ENCODE peak calls at places on chromosomes 4 and X, in nine cellular contexts. One of them, this sample, is unnamed.

GRCh38 chr4:10074767-10075105 is 41.9 kb downstream of the WDR1 start:
- DNase-seq in lower lobe of right lung: no peak
- DNase-seq in esophagus squamous epithelium: no peak
- DNase-seq in GM23338: peak
- DNase-seq in testis: no peak
- DNase-seq in psoas muscle: no peak
- DNase-seq in lower leg skin: peak
- DNase-seq in pancreas: no peak
- DNase-seq in astrocyte of the spinal cord: peak
- DNase-seq in this sample: peak

GRCh38 chr4:7111441-7111840 is 43.6 kb upstream of the GRPEL1 start:
- DNase-seq in lower lobe of right lung: peak
- DNase-seq in esophagus squamous epithelium: no peak
- DNase-seq in GM23338: no peak
- DNase-seq in testis: no peak
- DNase-seq in psoas muscle: no peak
- DNase-seq in lower leg skin: no peak
- DNase-seq in pancreas: no peak
- DNase-seq in astrocyte of the spinal cord: no peak
- DNase-seq in this sample: no peak

GRCh38 chr4:46123872-46124755 is at the start of gene GABRG1:
- DNase-seq in lower lobe of right lung: peak
- DNase-seq in esophagus squamous epithelium: no peak
- DNase-seq in GM23338: peak
- DNase-seq in testis: no peak
- DNase-seq in psoas muscle: no peak
- DNase-seq in lower leg skin: peak
- DNase-seq in pancreas: no peak
- DNase-seq in astrocyte of the spinal cord: no peak
- DNase-seq in this sample: no peak

GRCh38 chr4:766152-766515 is 59.8 kb downstream of the CPLX1 start:
- DNase-seq in lower lobe of right lung: peak
- DNase-seq in esophagus squamous epithelium: no peak
- DNase-seq in GM23338: no peak
- DNase-seq in testis: no peak
- DNase-seq in psoas muscle: peak
- DNase-seq in lower leg skin: no peak
- DNase-seq in pancreas: peak
- DNase-seq in astrocyte of the spinal cord: peak
- DNase-seq in this sample: no peak

GRCh38 chrX:18983711-18984380 is at the start of gene PHKA2:
- DNase-seq in lower lobe of right lung: peak
- DNase-seq in esophagus squamous epithelium: no peak
- DNase-seq in GM23338: peak
- DNase-seq in testis: peak
- DNase-seq in psoas muscle: peak
- DNase-seq in lower leg skin: peak
- DNase-seq in pancreas: peak
- DNase-seq in astrocyte of the spinal cord: no peak
- DNase-seq in this sample: no peak

GRCh38 chr4:183098080-183098722 is 856 bp upstream of the WWC2 start:
- DNase-seq in lower lobe of right lung: peak
- DNase-seq in esophagus squamous epithelium: no peak
- DNase-seq in GM23338: peak
- DNase-seq in testis: peak
- DNase-seq in psoas muscle: peak
- DNase-seq in lower leg skin: peak
- DNase-seq in pancreas: peak
- DNase-seq in astrocyte of the spinal cord: peak
- DNase-seq in this sample: no peak

GRCh38 chr4:48331577-48332340 is 9.6 kb upstream of the SLAIN2 start:
- DNase-seq in lower lobe of right lung: no peak
- DNase-seq in esophagus squamous epithelium: no peak
- DNase-seq in GM23338: no peak
- DNase-seq in testis: no peak
- DNase-seq in psoas muscle: no peak
- DNase-seq in lower leg skin: no peak
- DNase-seq in pancreas: no peak
- DNase-seq in astrocyte of the spinal cord: peak
- DNase-seq in this sample: no peak

GRCh38 chrX:129701624-129702069 is 37.1 kb upstream of the XPNPEP2 start:
- DNase-seq in lower lobe of right lung: no peak
- DNase-seq in esophagus squamous epithelium: no peak
- DNase-seq in GM23338: no peak
- DNase-seq in testis: peak
- DNase-seq in psoas muscle: peak
- DNase-seq in lower leg skin: peak
- DNase-seq in pancreas: no peak
- DNase-seq in astrocyte of the spinal cord: peak
- DNase-seq in this sample: peak

GRCh38 chr4:13872145-13872544 is 244.6 kb upstream of the BOD1L1 start:
- DNase-seq in lower lobe of right lung: no peak
- DNase-seq in esophagus squamous epithelium: no peak
- DNase-seq in GM23338: no peak
- DNase-seq in testis: no peak
- DNase-seq in psoas muscle: no peak
- DNase-seq in lower leg skin: no peak
- DNase-seq in pancreas: no peak
- DNase-seq in astrocyte of the spinal cord: no peak
- DNase-seq in this sample: no peak

GRCh38 chrX:130085551-130085986 is 24.7 kb downstream of the ELF4 start:
- DNase-seq in lower lobe of right lung: no peak
- DNase-seq in esophagus squamous epithelium: no peak
- DNase-seq in GM23338: no peak
- DNase-seq in testis: no peak
- DNase-seq in psoas muscle: no peak
- DNase-seq in lower leg skin: no peak
- DNase-seq in pancreas: no peak
- DNase-seq in astrocyte of the spinal cord: no peak
- DNase-seq in this sample: no peak

GRCh38 chr4:125703443-125703842 is 388.7 kb downstream of the FAT4 start:
- DNase-seq in lower lobe of right lung: no peak
- DNase-seq in esophagus squamous epithelium: no peak
- DNase-seq in GM23338: no peak
- DNase-seq in testis: no peak
- DNase-seq in psoas muscle: no peak
- DNase-seq in lower leg skin: no peak
- DNase-seq in pancreas: no peak
- DNase-seq in astrocyte of the spinal cord: peak
- DNase-seq in this sample: no peak

GRCh38 chrX:15739886-15740285 is 1.8 kb downstream of the CA5B start:
- DNase-seq in lower lobe of right lung: no peak
- DNase-seq in esophagus squamous epithelium: no peak
- DNase-seq in GM23338: no peak
- DNase-seq in testis: no peak
- DNase-seq in psoas muscle: no peak
- DNase-seq in lower leg skin: no peak
- DNase-seq in pancreas: no peak
- DNase-seq in astrocyte of the spinal cord: no peak
- DNase-seq in this sample: no peak

GRCh38 chr4:73252001-73252400 is 6.6 kb downstream of the ANKRD17 start:
- DNase-seq in lower lobe of right lung: no peak
- DNase-seq in esophagus squamous epithelium: no peak
- DNase-seq in GM23338: no peak
- DNase-seq in testis: no peak
- DNase-seq in psoas muscle: no peak
- DNase-seq in lower leg skin: no peak
- DNase-seq in pancreas: no peak
- DNase-seq in astrocyte of the spinal cord: no peak
- DNase-seq in this sample: no peak

GRCh38 chr4:89316931-89317366 is 9.3 kb upstream of the GPRIN3 start:
- DNase-seq in lower lobe of right lung: no peak
- DNase-seq in esophagus squamous epithelium: no peak
- DNase-seq in GM23338: no peak
- DNase-seq in testis: no peak
- DNase-seq in psoas muscle: no peak
- DNase-seq in lower leg skin: no peak
- DNase-seq in pancreas: no peak
- DNase-seq in astrocyte of the spinal cord: peak
- DNase-seq in this sample: no peak

GRCh38 chrX:127038065-127038464 is 218.5 kb downstream of the PRR32 start:
- DNase-seq in lower lobe of right lung: no peak
- DNase-seq in esophagus squamous epithelium: no peak
- DNase-seq in GM23338: peak
- DNase-seq in testis: no peak
- DNase-seq in psoas muscle: no peak
- DNase-seq in lower leg skin: no peak
- DNase-seq in pancreas: no peak
- DNase-seq in astrocyte of the spinal cord: no peak
- DNase-seq in this sample: no peak

GRCh38 chrX:21383546-21383945 is 9.3 kb downstream of the CNKSR2 start:
- DNase-seq in lower lobe of right lung: no peak
- DNase-seq in esophagus squamous epithelium: no peak
- DNase-seq in GM23338: no peak
- DNase-seq in testis: no peak
- DNase-seq in psoas muscle: no peak
- DNase-seq in lower leg skin: no peak
- DNase-seq in pancreas: no peak
- DNase-seq in astrocyte of the spinal cord: no peak
- DNase-seq in this sample: no peak

GRCh38 chrX:19790829-19791228 is 96.6 kb downstream of the SH3KBP1 start:
- DNase-seq in lower lobe of right lung: no peak
- DNase-seq in esophagus squamous epithelium: no peak
- DNase-seq in GM23338: no peak
- DNase-seq in testis: no peak
- DNase-seq in psoas muscle: no peak
- DNase-seq in lower leg skin: no peak
- DNase-seq in pancreas: no peak
- DNase-seq in astrocyte of the spinal cord: no peak
- DNase-seq in this sample: no peak

GRCh38 chr4:184812651-184813181 is 13.1 kb downstream of the ACSL1 start:
- DNase-seq in lower lobe of right lung: no peak
- DNase-seq in esophagus squamous epithelium: no peak
- DNase-seq in GM23338: no peak
- DNase-seq in testis: no peak
- DNase-seq in psoas muscle: no peak
- DNase-seq in lower leg skin: peak
- DNase-seq in pancreas: no peak
- DNase-seq in astrocyte of the spinal cord: peak
- DNase-seq in this sample: no peak

GRCh38 chrX:114997779-114998178 is 19.6 kb downstream of the IL13RA2 start:
- DNase-seq in lower lobe of right lung: no peak
- DNase-seq in esophagus squamous epithelium: no peak
- DNase-seq in GM23338: no peak
- DNase-seq in testis: no peak
- DNase-seq in psoas muscle: no peak
- DNase-seq in lower leg skin: no peak
- DNase-seq in pancreas: no peak
- DNase-seq in astrocyte of the spinal cord: no peak
- DNase-seq in this sample: no peak

GRCh38 chr4:5773271-5773555 is 62.2 kb downstream of the EVC start:
- DNase-seq in lower lobe of right lung: no peak
- DNase-seq in esophagus squamous epithelium: no peak
- DNase-seq in GM23338: no peak
- DNase-seq in testis: no peak
- DNase-seq in psoas muscle: no peak
- DNase-seq in lower leg skin: peak
- DNase-seq in pancreas: no peak
- DNase-seq in astrocyte of the spinal cord: peak
- DNase-seq in this sample: peak

GRCh38 chr4:154760895-154761294 is 17.1 kb downstream of the LRAT start:
- DNase-seq in lower lobe of right lung: no peak
- DNase-seq in esophagus squamous epithelium: no peak
- DNase-seq in GM23338: no peak
- DNase-seq in testis: no peak
- DNase-seq in psoas muscle: no peak
- DNase-seq in lower leg skin: no peak
- DNase-seq in pancreas: no peak
- DNase-seq in astrocyte of the spinal cord: no peak
- DNase-seq in this sample: no peak
- H3K4me3 ChIP-seq in lower lobe of right lung: no peak
- H3K4me3 ChIP-seq in esophagus squamous epithelium: no peak
- H3K4me3 ChIP-seq in GM23338: no peak
- H3K4me3 ChIP-seq in testis: no peak
- H3K4me3 ChIP-seq in psoas muscle: no peak
- H3K4me3 ChIP-seq in lower leg skin: no peak
- H3K4me3 ChIP-seq in pancreas: no peak
- H3K4me3 ChIP-seq in astrocyte of the spinal cord: no peak
- H3K4me3 ChIP-seq in this sample: no peak

GRCh38 chrX:67435536-67435935 is 108.3 kb upstream of the AR start:
- DNase-seq in lower lobe of right lung: no peak
- DNase-seq in esophagus squamous epithelium: no peak
- DNase-seq in GM23338: no peak
- DNase-seq in testis: no peak
- DNase-seq in psoas muscle: no peak
- DNase-seq in lower leg skin: no peak
- DNase-seq in pancreas: no peak
- DNase-seq in astrocyte of the spinal cord: no peak
- DNase-seq in this sample: no peak
- H3K4me3 ChIP-seq in lower lobe of right lung: no peak
- H3K4me3 ChIP-seq in esophagus squamous epithelium: no peak
- H3K4me3 ChIP-seq in GM23338: no peak
- H3K4me3 ChIP-seq in testis: no peak
- H3K4me3 ChIP-seq in psoas muscle: no peak
- H3K4me3 ChIP-seq in lower leg skin: no peak
- H3K4me3 ChIP-seq in pancreas: no peak
- H3K4me3 ChIP-seq in astrocyte of the spinal cord: no peak
- H3K4me3 ChIP-seq in this sample: no peak

DNA sequence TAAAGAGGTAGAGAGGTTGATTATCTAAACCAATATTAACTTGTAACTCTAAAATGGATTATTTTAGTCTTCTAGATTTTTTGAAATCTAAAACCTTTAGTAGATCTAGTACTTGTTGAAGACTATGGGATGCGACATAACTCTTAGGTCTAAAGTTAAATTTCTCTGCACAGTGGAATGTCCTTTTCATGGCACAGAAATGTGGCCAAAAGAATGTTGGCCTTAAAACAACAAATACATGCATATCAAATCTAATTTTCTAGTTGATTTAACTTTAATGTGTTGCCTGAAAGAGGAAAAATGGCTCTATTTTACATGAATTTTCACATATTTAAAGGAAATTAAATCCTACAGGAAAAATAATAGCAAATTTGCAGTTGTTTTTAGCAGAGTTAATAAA is 30.3 kb downstream of the NFKB1 start:
- DNase-seq in lower lobe of right lung: no peak
- DNase-seq in esophagus squamous epithelium: no peak
- DNase-seq in GM23338: no peak
- DNase-seq in testis: no peak
- DNase-seq in psoas muscle: no peak
- DNase-seq in lower leg skin: no peak
- DNase-seq in pancreas: no peak
- DNase-seq in astrocyte of the spinal cord: peak
- DNase-seq in this sample: peak
- H3K4me3 ChIP-seq in lower lobe of right lung: no peak
- H3K4me3 ChIP-seq in esophagus squamous epithelium: no peak
- H3K4me3 ChIP-seq in GM23338: no peak
- H3K4me3 ChIP-seq in testis: no peak
- H3K4me3 ChIP-seq in psoas muscle: no peak
- H3K4me3 ChIP-seq in lower leg skin: no peak
- H3K4me3 ChIP-seq in pancreas: no peak
- H3K4me3 ChIP-seq in astrocyte of the spinal cord: no peak
- H3K4me3 ChIP-seq in this sample: no peak

DNA sequence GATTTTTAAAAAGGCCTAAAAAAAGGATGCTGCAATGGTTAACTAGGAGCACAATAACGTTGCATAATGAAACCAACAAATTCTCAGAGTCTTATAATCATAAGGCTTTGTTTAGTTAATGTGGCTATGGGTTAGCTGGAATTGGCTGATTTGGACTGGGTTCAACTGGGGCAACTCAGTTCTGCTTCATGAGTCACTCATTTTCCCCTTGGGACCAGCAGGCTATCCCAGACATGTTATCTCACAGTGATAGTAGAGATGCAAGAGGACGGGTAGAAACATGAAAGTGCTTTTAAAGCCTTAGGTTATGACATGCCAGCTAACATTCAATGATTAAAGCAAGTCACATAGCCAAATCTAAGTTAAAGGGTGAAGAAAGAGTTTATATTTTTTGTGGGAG is 189.2 kb upstream of the GK2 start:
- DNase-seq in lower lobe of right lung: no peak
- DNase-seq in esophagus squamous epithelium: no peak
- DNase-seq in GM23338: no peak
- DNase-seq in testis: no peak
- DNase-seq in psoas muscle: no peak
- DNase-seq in lower leg skin: no peak
- DNase-seq in pancreas: no peak
- DNase-seq in astrocyte of the spinal cord: peak
- DNase-seq in this sample: peak
- H3K4me3 ChIP-seq in lower lobe of right lung: no peak
- H3K4me3 ChIP-seq in esophagus squamous epithelium: no peak
- H3K4me3 ChIP-seq in GM23338: no peak
- H3K4me3 ChIP-seq in testis: no peak
- H3K4me3 ChIP-seq in psoas muscle: no peak
- H3K4me3 ChIP-seq in lower leg skin: no peak
- H3K4me3 ChIP-seq in pancreas: no peak
- H3K4me3 ChIP-seq in astrocyte of the spinal cord: no peak
- H3K4me3 ChIP-seq in this sample: no peak

This sample was measured in astrocyte of the cerebellum.